ENCODE peak calls at places on chromosomes 6 and 20, in ten cellular contexts. B is transverse colon, I is stomach, W is tibial nerve, X is A549, L is IMR-90, C is endothelial cell of umbilical vein, N is esophagus squamous epithelium, F is thyroid gland, A is body of pancreas. U is an unnamed sample. For H3K4me1, the result is how much of the 10 kb centered on the place peaks cover.

GRCh38 chr6:167485186-167485978 is 160.5 kb downstream of the TTLL2 start:
- DNase-seq in B (no peak), I (no peak), W (no peak), X (peak), L (no peak), C (peak), N (no peak), F (peak), A (no peak), U (no peak)

GRCh38 chr6:105432797-105433196 is 29.9 kb upstream of the PREP start:
- DNase-seq in B (no peak), I (no peak), W (no peak), X (peak), L (peak), C (peak), N (no peak), F (peak), A (no peak), U (peak)

GRCh38 chr6:160141001-160141726 is 19.5 kb downstream of the SLC22A1 start:
- DNase-seq in B (no peak), I (no peak), W (no peak), X (no peak), L (peak), C (no peak), N (no peak), F (peak), A (no peak), U (peak)

GRCh38 chr6:96841241-96841824 is 4.1 kb upstream of the GPR63 start:
- DNase-seq in B (no peak), I (no peak), W (no peak), X (no peak), L (no peak), C (no peak), N (no peak), F (no peak), A (no peak), U (no peak)

GRCh38 chr6:31070711-31071197 is 41.6 kb downstream of the C6orf15 start:
- DNase-seq in B (no peak), I (peak), W (no peak), X (peak), L (peak), C (peak), N (no peak), F (peak), A (peak), U (no peak)

GRCh38 chr6:80976336-80976735 is 776.1 kb downstream of the TENT5A start:
- DNase-seq in B (no peak), I (no peak), W (no peak), X (no peak), L (no peak), C (no peak), N (no peak), F (no peak), A (no peak), U (no peak)

GRCh38 chr6:133241088-133241900 is at the start of gene EYA4:
- DNase-seq in B (no peak), I (no peak), W (no peak), X (peak), L (peak), C (no peak), N (no peak), F (peak), A (no peak), U (no peak)

GRCh38 chr6:68701159-68701558 is 66.1 kb downstream of the ADGRB3 start:
- DNase-seq in B (no peak), I (no peak), W (no peak), X (no peak), L (no peak), C (no peak), N (no peak), F (no peak), A (no peak), U (no peak)

GRCh38 chr6:5201271-5201670 is 59.5 kb downstream of the LYRM4 start:
- DNase-seq in B (no peak), I (no peak), W (no peak), X (no peak), L (no peak), C (no peak), N (no peak), F (no peak), A (no peak), U (no peak)

GRCh38 chr20:23159923-23160445 is 73.9 kb upstream of the CD93 start:
- DNase-seq in B (no peak), I (no peak), W (no peak), X (no peak), L (no peak), C (no peak), N (no peak), F (no peak), A (no peak), U (no peak)

GRCh38 chr6:52976591-52977035 is 18.5 kb downstream of the GSTA4 start:
- DNase-seq in B (peak), I (peak), W (no peak), X (no peak), L (no peak), C (no peak), N (no peak), F (no peak), A (no peak), U (no peak)

GRCh38 chr6:54112171-54112650 is 968 bp downstream of the MLIP start:
- DNase-seq in B (no peak), I (no peak), W (no peak), X (no peak), L (no peak), C (peak), N (no peak), F (no peak), A (no peak), U (no peak)

GRCh38 chr20:3651204-3651970 is 11.8 kb downstream of the GFRA4 start:
- DNase-seq in B (no peak), I (peak), W (no peak), X (no peak), L (no peak), C (no peak), N (no peak), F (peak), A (no peak), U (peak)

GRCh38 chr6:38567436-38567835 is 72.3 kb downstream of the BTBD9 start:
- DNase-seq in B (peak), I (peak), W (peak), X (no peak), L (peak), C (peak), N (no peak), F (peak), A (peak), U (peak)

GRCh38 chr6:84263557-84263956 is 36.1 kb upstream of the CEP162 start:
- DNase-seq in B (no peak), I (no peak), W (no peak), X (no peak), L (no peak), C (no peak), N (no peak), F (no peak), A (no peak), U (no peak)

GRCh38 chr6:70375166-70375565 is 38.1 kb upstream of the FAM135A start:
- DNase-seq in B (no peak), I (no peak), W (no peak), X (no peak), L (peak), C (no peak), N (no peak), F (no peak), A (no peak), U (no peak)

GRCh38 chr6:126773122-126773805 is 345.2 kb upstream of the RSPO3 start:
- DNase-seq in B (no peak), I (no peak), W (no peak), X (no peak), L (no peak), C (peak), N (no peak), F (no peak), A (no peak), U (no peak)

GRCh38 chr6:41428995-41429417 is 93.6 kb downstream of the NCR2 start:
- DNase-seq in B (peak), I (no peak), W (peak), X (no peak), L (peak), C (no peak), N (no peak), F (no peak), A (no peak), U (peak)

GRCh38 chr6:143940011-143940597 is 68.0 kb downstream of the PLAGL1 start:
- DNase-seq in B (peak), I (peak), W (no peak), X (peak), L (peak), C (peak), N (no peak), F (peak), A (peak), U (peak)

GRCh38 chr20:6756961-6757595 is 10.4 kb upstream of the BMP2 start:
- DNase-seq in B (no peak), I (no peak), W (no peak), X (no peak), L (no peak), C (peak), N (no peak), F (peak), A (peak), U (no peak)

GRCh38 chr20:62942456-62942855 is 4.5 kb downstream of the GID8 start:
- DNase-seq in B (no peak), I (no peak), W (no peak), X (no peak), L (no peak), C (no peak), N (no peak), F (no peak), A (no peak), U (no peak)

GRCh38 chr6:25150031-25150430 is 129.1 kb upstream of the CARMIL1 start:
- DNase-seq in B (no peak), I (no peak), W (no peak), X (no peak), L (peak), C (no peak), N (no peak), F (no peak), A (no peak), U (no peak)

GRCh38 chr6:62891065-62891647 is 320.1 kb upstream of the FKBP1C start:
- DNase-seq in B (no peak), I (no peak), W (no peak), X (no peak), L (no peak), C (no peak), N (no peak), F (no peak), A (no peak), U (no peak)

GRCh38 chr6:121652223-121652622 is 216.8 kb downstream of the GJA1 start:
- DNase-seq in B (no peak), I (no peak), W (no peak), X (no peak), L (no peak), C (peak), N (no peak), F (no peak), A (no peak), U (no peak)

GRCh38 chr20:63552481-63553249 is 1.3 kb upstream of the FNDC11 start:
- DNase-seq in B (no peak), I (no peak), W (no peak), X (no peak), L (no peak), C (no peak), N (no peak), F (no peak), A (no peak), U (no peak)

GRCh38 chr6:52929321-52930164 is 20.0 kb upstream of the GSTA3 start:
- DNase-seq in B (no peak), I (peak), W (no peak), X (peak), L (peak), C (peak), N (no peak), F (peak), A (peak), U (peak)

GRCh38 chr6:158730175-158730907 is 80.5 kb downstream of the SYTL3 start:
- DNase-seq in B (no peak), I (no peak), W (no peak), X (no peak), L (no peak), C (no peak), N (no peak), F (no peak), A (no peak), U (no peak)

GRCh38 chr6:117194978-117195377 is 70.4 kb upstream of the VGLL2 start:
- DNase-seq in B (no peak), I (no peak), W (no peak), X (no peak), L (no peak), C (no peak), N (no peak), F (no peak), A (no peak), U (no peak)

GRCh38 chr6:11947569-11947968 is 64.5 kb upstream of the HIVEP1 start:
- DNase-seq in B (no peak), I (no peak), W (no peak), X (no peak), L (no peak), C (no peak), N (no peak), F (no peak), A (no peak), U (no peak)

GRCh38 chr20:23361108-23361650 is 803 bp upstream of the GZF1 start:
- DNase-seq in B (no peak), I (no peak), W (no peak), X (peak), L (peak), C (no peak), N (no peak), F (peak), A (no peak), U (peak)

GRCh38 chr6:61887425-61887824 is 398.6 kb downstream of the KHDRBS2 start:
- DNase-seq in B (no peak), I (no peak), W (no peak), X (no peak), L (no peak), C (no peak), N (no peak), F (no peak), A (no peak), U (no peak)

GRCh38 chr6:144909753-144910280 is 624.7 kb downstream of the UTRN start:
- DNase-seq in B (no peak), I (no peak), W (no peak), X (no peak), L (peak), C (no peak), N (no peak), F (no peak), A (no peak), U (no peak)

GRCh38 chr6:92354270-92354831 is 1065.0 kb downstream of the EPHA7 start:
- DNase-seq in B (no peak), I (no peak), W (no peak), X (no peak), L (peak), C (no peak), N (no peak), F (no peak), A (no peak), U (no peak)

GRCh38 chr6:27539551-27539950 is 66.6 kb upstream of the ZNF184 start:
- DNase-seq in B (no peak), I (no peak), W (no peak), X (no peak), L (no peak), C (no peak), N (no peak), F (no peak), A (no peak), U (no peak)

GRCh38 chr6:12958052-12958706 is 241.6 kb downstream of the PHACTR1 start:
- DNase-seq in B (no peak), I (no peak), W (no peak), X (no peak), L (no peak), C (peak), N (no peak), F (no peak), A (no peak), U (no peak)

GRCh38 chr20:31721408-31722332 is 998 bp downstream of the BCL2L1 start:
- DNase-seq in B (peak), I (peak), W (no peak), X (no peak), L (no peak), C (peak), N (no peak), F (no peak), A (no peak), U (no peak)

GRCh38 chr20:52937701-52938100 is 34.5 kb upstream of the TSHZ2 start:
- DNase-seq in B (no peak), I (no peak), W (no peak), X (no peak), L (no peak), C (no peak), N (no peak), F (no peak), A (no peak), U (no peak)

GRCh38 chr6:137705166-137706064 is 161.6 kb upstream of the TNFAIP3 start:
- DNase-seq in B (peak), I (peak), W (peak), X (no peak), L (peak), C (peak), N (no peak), F (peak), A (peak), U (peak)

DNA sequence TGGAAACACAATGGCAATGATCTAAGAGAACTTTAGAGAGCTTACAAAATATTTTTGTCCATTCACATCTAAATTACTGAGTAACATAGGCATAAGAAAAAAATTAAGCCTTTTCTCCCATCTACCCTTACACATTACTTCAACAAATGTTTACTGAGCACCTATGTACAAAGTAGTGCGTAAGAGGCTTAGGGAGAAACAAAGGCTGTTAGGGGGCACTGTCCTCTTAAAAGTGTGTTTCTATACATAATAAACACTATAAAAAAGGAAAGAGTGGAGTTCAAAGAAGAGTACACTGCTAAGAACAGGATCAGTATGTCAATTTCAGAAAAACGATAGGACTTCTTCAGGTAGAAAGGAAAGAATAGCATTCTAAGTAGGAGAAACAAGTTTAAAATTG is 12.2 kb downstream of the ILRUN start:
- DNase-seq in B (no peak), I (no peak), W (no peak), X (no peak), L (no peak), C (no peak), N (no peak), F (no peak), A (no peak), U (no peak)
- H3K4me1 ChIP-seq in B (under half), I (under half), W (under half), X (under half), L (under half), C (under half), N (under half), F (under half), A (under half), U (under half)

DNA sequence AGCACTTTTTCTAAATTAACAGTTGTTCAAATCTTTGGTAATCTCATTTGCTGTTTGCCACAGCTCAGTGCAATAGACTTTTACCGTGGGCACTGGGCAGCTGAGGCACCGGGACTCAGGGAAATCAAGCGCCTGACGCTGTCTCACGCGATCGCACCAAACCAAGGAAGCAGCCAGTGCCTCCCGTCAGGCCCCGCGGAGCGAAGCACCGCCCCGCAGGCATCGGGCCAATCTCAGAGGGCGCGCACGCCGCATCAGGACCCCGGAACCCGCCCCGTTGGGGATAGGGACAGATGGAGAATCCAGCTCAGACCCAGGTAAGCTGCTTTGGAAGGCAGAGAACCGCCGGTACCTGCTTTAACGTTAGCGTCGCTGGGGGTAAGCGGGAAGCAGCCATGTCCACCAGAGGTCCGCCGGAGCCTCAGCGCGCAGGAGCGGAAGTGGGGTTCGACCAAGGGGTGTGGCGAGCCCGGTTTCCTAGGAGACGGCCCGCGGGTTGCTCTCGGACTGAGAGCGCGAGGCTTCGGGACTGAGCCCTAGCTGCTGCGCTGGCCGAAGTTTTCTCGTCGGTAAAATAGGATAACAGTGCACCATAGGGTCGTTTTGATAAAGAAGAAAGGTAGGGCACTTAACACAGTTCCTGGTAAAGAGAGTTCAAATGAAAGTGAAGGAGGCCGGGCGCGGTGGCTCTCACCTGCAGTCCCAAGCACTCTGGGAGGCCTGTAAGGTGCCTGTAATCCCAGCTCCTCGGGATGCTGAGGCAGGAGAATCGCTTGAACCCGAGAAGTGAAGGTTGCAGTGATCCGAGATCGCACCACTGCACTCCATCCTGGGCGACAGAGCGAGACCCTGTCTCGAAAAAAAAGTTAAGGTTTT is at the start of gene LYRM2:
- DNase-seq in B (peak), I (peak), W (peak), X (peak), L (peak), C (peak), N (peak), F (peak), A (peak), U (peak)
- TF ChIP-seq POLR2A in B (peak), I (no peak), W (peak), X (peak), L (peak), C (peak), N (no peak), F (peak), A (peak), U (peak)

DNA sequence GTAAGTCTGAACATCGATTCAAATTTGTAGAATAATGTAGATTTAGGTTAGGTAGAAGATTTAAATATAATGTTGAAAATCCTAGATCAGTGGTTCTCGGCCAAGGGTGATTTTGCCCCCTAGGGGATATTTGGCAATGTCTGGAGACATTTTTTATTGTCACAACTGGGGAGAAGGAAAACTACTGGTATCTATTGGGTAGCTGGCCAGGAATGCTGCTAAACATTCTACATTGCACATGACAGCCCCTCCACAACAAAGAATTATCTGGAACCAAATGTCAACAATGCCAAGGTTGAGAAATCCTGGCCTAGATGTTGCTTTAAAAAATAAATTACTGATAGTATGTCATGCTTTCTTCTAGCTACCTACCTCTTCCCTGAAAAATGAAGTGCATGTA is 76.1 kb downstream of the HIVEP2 start:
- DNase-seq in B (no peak), I (no peak), W (no peak), X (no peak), L (no peak), C (peak), N (no peak), F (no peak), A (no peak), U (no peak)
- H3K4me1 ChIP-seq in B (under half), I (under half), W (under half), X (under half), L (under half), C (under half), N (under half), F (under half), A (half or more), U (under half)

GRCh38 chr6:169237496-169238134 is 16.0 kb downstream of the THBS2 start:
- DNase-seq in B (no peak), I (no peak), W (no peak), X (no peak), L (no peak), C (no peak), N (no peak), F (no peak), A (no peak), U (no peak)
- TF ChIP-seq POLR2A in B (no peak), I (no peak), W (no peak), X (no peak), L (no peak), C (no peak), N (no peak), F (no peak), A (no peak), U (no peak)

U was measured in adrenal gland.